ENCODE peak calls at places on chromosomes 13 and 19, in seven cellular contexts. One of them, this sample, is unnamed.

GRCh38 chr19:17860993-17861360 is 1.3 kb downstream of the RPL18A start:
- DNase-seq in mucosa of descending colon: no peak
- DNase-seq in stimulated activated CD4-positive, alpha-beta T cell treated with anti-CD3 and anti-CD28 coated beads, Interleukin-15, amount 100 ng/mL, for 24 hours: no peak
- DNase-seq in fibroblast of the aortic adventitia: no peak
- DNase-seq in activated CD4-positive, alpha-beta T cell treated with anti-CD3 and anti-CD28 coated beads, Interleukin-2, amount 50 U/mL, for 48 hours: no peak
- DNase-seq in dorsolateral prefrontal cortex: no peak
- DNase-seq in C1 segment of cervical spinal cord: no peak
- DNase-seq in this sample: no peak

GRCh38 chr13:40813662-40814454 is 24.4 kb downstream of the SLC25A15 start:
- DNase-seq in activated CD4-positive, alpha-beta T cell treated with anti-CD3 and anti-CD28 coated beads, Interleukin-2, amount 50 U/mL, for 48 hours: no peak
- DNase-seq in stimulated activated CD4-positive, alpha-beta T cell treated with anti-CD3 and anti-CD28 coated beads, Interleukin-15, amount 100 ng/mL, for 24 hours: no peak
- DNase-seq in fibroblast of the aortic adventitia: peak; percentile 31
- DNase-seq in dorsolateral prefrontal cortex: no peak
- DNase-seq in mucosa of descending colon: no peak
- DNase-seq in C1 segment of cervical spinal cord: no peak
- DNase-seq in this sample: no peak

GRCh38 chr13:49240017-49240416 is 7.7 kb upstream of the CDADC1 start:
- DNase-seq in dorsolateral prefrontal cortex: no peak
- DNase-seq in fibroblast of the aortic adventitia: peak; percentile 45
- DNase-seq in mucosa of descending colon: no peak
- DNase-seq in stimulated activated CD4-positive, alpha-beta T cell treated with anti-CD3 and anti-CD28 coated beads, Interleukin-15, amount 100 ng/mL, for 24 hours: peak; percentile 51
- DNase-seq in C1 segment of cervical spinal cord: no peak
- DNase-seq in activated CD4-positive, alpha-beta T cell treated with anti-CD3 and anti-CD28 coated beads, Interleukin-2, amount 50 U/mL, for 48 hours: peak; percentile 59
- DNase-seq in this sample: no peak

GRCh38 chr13:33251131-33251629 is 34.4 kb downstream of the STARD13 start:
- DNase-seq in stimulated activated CD4-positive, alpha-beta T cell treated with anti-CD3 and anti-CD28 coated beads, Interleukin-15, amount 100 ng/mL, for 24 hours: no peak
- DNase-seq in mucosa of descending colon: no peak
- DNase-seq in activated CD4-positive, alpha-beta T cell treated with anti-CD3 and anti-CD28 coated beads, Interleukin-2, amount 50 U/mL, for 48 hours: no peak
- DNase-seq in C1 segment of cervical spinal cord: no peak
- DNase-seq in fibroblast of the aortic adventitia: peak; percentile 95
- DNase-seq in dorsolateral prefrontal cortex: no peak
- DNase-seq in this sample: no peak

GRCh38 chr13:36981156-36981743 is 17.9 kb downstream of the ALG5 start:
- DNase-seq in C1 segment of cervical spinal cord: no peak
- DNase-seq in activated CD4-positive, alpha-beta T cell treated with anti-CD3 and anti-CD28 coated beads, Interleukin-2, amount 50 U/mL, for 48 hours: no peak
- DNase-seq in mucosa of descending colon: no peak
- DNase-seq in dorsolateral prefrontal cortex: no peak
- DNase-seq in fibroblast of the aortic adventitia: peak; percentile 81
- DNase-seq in stimulated activated CD4-positive, alpha-beta T cell treated with anti-CD3 and anti-CD28 coated beads, Interleukin-15, amount 100 ng/mL, for 24 hours: no peak
- DNase-seq in this sample: no peak

GRCh38 chr13:112181336-112182051 is 114.5 kb downstream of the SOX1 start:
- DNase-seq in C1 segment of cervical spinal cord: no peak
- DNase-seq in activated CD4-positive, alpha-beta T cell treated with anti-CD3 and anti-CD28 coated beads, Interleukin-2, amount 50 U/mL, for 48 hours: no peak
- DNase-seq in stimulated activated CD4-positive, alpha-beta T cell treated with anti-CD3 and anti-CD28 coated beads, Interleukin-15, amount 100 ng/mL, for 24 hours: no peak
- DNase-seq in fibroblast of the aortic adventitia: no peak
- DNase-seq in dorsolateral prefrontal cortex: no peak
- DNase-seq in mucosa of descending colon: no peak
- DNase-seq in this sample: no peak

GRCh38 chr19:5090780-5091575 is 122.1 kb downstream of the KDM4B start:
- DNase-seq in dorsolateral prefrontal cortex: peak; percentile 68
- DNase-seq in C1 segment of cervical spinal cord: no peak
- DNase-seq in activated CD4-positive, alpha-beta T cell treated with anti-CD3 and anti-CD28 coated beads, Interleukin-2, amount 50 U/mL, for 48 hours: no peak
- DNase-seq in fibroblast of the aortic adventitia: peak; percentile 62
- DNase-seq in stimulated activated CD4-positive, alpha-beta T cell treated with anti-CD3 and anti-CD28 coated beads, Interleukin-15, amount 100 ng/mL, for 24 hours: no peak
- DNase-seq in mucosa of descending colon: no peak
- DNase-seq in this sample: peak; percentile 45

GRCh38 chr19:31066385-31066784 is 282.9 kb downstream of the TSHZ3 start:
- DNase-seq in mucosa of descending colon: no peak
- DNase-seq in stimulated activated CD4-positive, alpha-beta T cell treated with anti-CD3 and anti-CD28 coated beads, Interleukin-15, amount 100 ng/mL, for 24 hours: no peak
- DNase-seq in C1 segment of cervical spinal cord: no peak
- DNase-seq in activated CD4-positive, alpha-beta T cell treated with anti-CD3 and anti-CD28 coated beads, Interleukin-2, amount 50 U/mL, for 48 hours: no peak
- DNase-seq in fibroblast of the aortic adventitia: no peak
- DNase-seq in dorsolateral prefrontal cortex: no peak
- DNase-seq in this sample: no peak

GRCh38 chr19:49739098-49739497 is 24.0 kb downstream of the TSKS start:
- DNase-seq in dorsolateral prefrontal cortex: no peak
- DNase-seq in activated CD4-positive, alpha-beta T cell treated with anti-CD3 and anti-CD28 coated beads, Interleukin-2, amount 50 U/mL, for 48 hours: no peak
- DNase-seq in fibroblast of the aortic adventitia: no peak
- DNase-seq in mucosa of descending colon: no peak
- DNase-seq in C1 segment of cervical spinal cord: no peak
- DNase-seq in stimulated activated CD4-positive, alpha-beta T cell treated with anti-CD3 and anti-CD28 coated beads, Interleukin-15, amount 100 ng/mL, for 24 hours: no peak
- DNase-seq in this sample: no peak

GRCh38 chr19:6216996-6217751 is 62.6 kb downstream of the MLLT1 start:
- DNase-seq in mucosa of descending colon: no peak
- DNase-seq in fibroblast of the aortic adventitia: peak; percentile 24
- DNase-seq in dorsolateral prefrontal cortex: peak; percentile 43
- DNase-seq in C1 segment of cervical spinal cord: no peak
- DNase-seq in activated CD4-positive, alpha-beta T cell treated with anti-CD3 and anti-CD28 coated beads, Interleukin-2, amount 50 U/mL, for 48 hours: no peak
- DNase-seq in stimulated activated CD4-positive, alpha-beta T cell treated with anti-CD3 and anti-CD28 coated beads, Interleukin-15, amount 100 ng/mL, for 24 hours: no peak
- DNase-seq in this sample: peak; percentile 54

GRCh38 chr13:108176685-108177274 is 38.6 kb downstream of the LIG4 start:
- DNase-seq in dorsolateral prefrontal cortex: no peak
- DNase-seq in C1 segment of cervical spinal cord: no peak
- DNase-seq in stimulated activated CD4-positive, alpha-beta T cell treated with anti-CD3 and anti-CD28 coated beads, Interleukin-15, amount 100 ng/mL, for 24 hours: peak; percentile 73
- DNase-seq in mucosa of descending colon: no peak
- DNase-seq in activated CD4-positive, alpha-beta T cell treated with anti-CD3 and anti-CD28 coated beads, Interleukin-2, amount 50 U/mL, for 48 hours: peak; percentile 74
- DNase-seq in fibroblast of the aortic adventitia: peak; percentile 13
- DNase-seq in this sample: peak; percentile 27

GRCh38 chr13:83634601-83635000 is 247.7 kb downstream of the SLITRK1 start:
- DNase-seq in stimulated activated CD4-positive, alpha-beta T cell treated with anti-CD3 and anti-CD28 coated beads, Interleukin-15, amount 100 ng/mL, for 24 hours: no peak
- DNase-seq in C1 segment of cervical spinal cord: no peak
- DNase-seq in fibroblast of the aortic adventitia: no peak
- DNase-seq in activated CD4-positive, alpha-beta T cell treated with anti-CD3 and anti-CD28 coated beads, Interleukin-2, amount 50 U/mL, for 48 hours: no peak
- DNase-seq in mucosa of descending colon: no peak
- DNase-seq in dorsolateral prefrontal cortex: no peak
- DNase-seq in this sample: no peak

GRCh38 chr19:50519006-50519575 is 5.4 kb upstream of the ASPDH start:
- DNase-seq in stimulated activated CD4-positive, alpha-beta T cell treated with anti-CD3 and anti-CD28 coated beads, Interleukin-15, amount 100 ng/mL, for 24 hours: no peak
- DNase-seq in C1 segment of cervical spinal cord: no peak
- DNase-seq in mucosa of descending colon: peak; percentile 41
- DNase-seq in fibroblast of the aortic adventitia: no peak
- DNase-seq in dorsolateral prefrontal cortex: no peak
- DNase-seq in activated CD4-positive, alpha-beta T cell treated with anti-CD3 and anti-CD28 coated beads, Interleukin-2, amount 50 U/mL, for 48 hours: no peak
- DNase-seq in this sample: no peak

GRCh38 chr19:10769533-10770491 is 51.9 kb downstream of the DNM2 start:
- DNase-seq in C1 segment of cervical spinal cord: peak; percentile 75
- DNase-seq in stimulated activated CD4-positive, alpha-beta T cell treated with anti-CD3 and anti-CD28 coated beads, Interleukin-15, amount 100 ng/mL, for 24 hours: no peak
- DNase-seq in activated CD4-positive, alpha-beta T cell treated with anti-CD3 and anti-CD28 coated beads, Interleukin-2, amount 50 U/mL, for 48 hours: no peak
- DNase-seq in fibroblast of the aortic adventitia: peak; percentile 47
- DNase-seq in mucosa of descending colon: no peak
- DNase-seq in dorsolateral prefrontal cortex: peak; percentile 67
- DNase-seq in this sample: no peak

GRCh38 chr19:23561341-23561740 is 125.7 kb downstream of the ZNF675 start:
- DNase-seq in stimulated activated CD4-positive, alpha-beta T cell treated with anti-CD3 and anti-CD28 coated beads, Interleukin-15, amount 100 ng/mL, for 24 hours: no peak
- DNase-seq in fibroblast of the aortic adventitia: no peak
- DNase-seq in activated CD4-positive, alpha-beta T cell treated with anti-CD3 and anti-CD28 coated beads, Interleukin-2, amount 50 U/mL, for 48 hours: no peak
- DNase-seq in C1 segment of cervical spinal cord: no peak
- DNase-seq in dorsolateral prefrontal cortex: no peak
- DNase-seq in mucosa of descending colon: no peak
- DNase-seq in this sample: no peak

GRCh38 chr13:100543872-100544602 is 44.6 kb downstream of the GGACT start:
- DNase-seq in dorsolateral prefrontal cortex: no peak
- DNase-seq in stimulated activated CD4-positive, alpha-beta T cell treated with anti-CD3 and anti-CD28 coated beads, Interleukin-15, amount 100 ng/mL, for 24 hours: no peak
- DNase-seq in mucosa of descending colon: no peak
- DNase-seq in activated CD4-positive, alpha-beta T cell treated with anti-CD3 and anti-CD28 coated beads, Interleukin-2, amount 50 U/mL, for 48 hours: no peak
- DNase-seq in fibroblast of the aortic adventitia: no peak
- DNase-seq in C1 segment of cervical spinal cord: no peak
- DNase-seq in this sample: no peak

GRCh38 chr13:110600261-110600819 is 15.0 kb upstream of the NAXD start:
- DNase-seq in fibroblast of the aortic adventitia: no peak
- DNase-seq in dorsolateral prefrontal cortex: no peak
- DNase-seq in activated CD4-positive, alpha-beta T cell treated with anti-CD3 and anti-CD28 coated beads, Interleukin-2, amount 50 U/mL, for 48 hours: no peak
- DNase-seq in mucosa of descending colon: no peak
- DNase-seq in C1 segment of cervical spinal cord: no peak
- DNase-seq in stimulated activated CD4-positive, alpha-beta T cell treated with anti-CD3 and anti-CD28 coated beads, Interleukin-15, amount 100 ng/mL, for 24 hours: no peak
- DNase-seq in this sample: no peak

GRCh38 chr19:49056101-49056901 is 1.2 kb downstream of the CGB7 start:
- DNase-seq in activated CD4-positive, alpha-beta T cell treated with anti-CD3 and anti-CD28 coated beads, Interleukin-2, amount 50 U/mL, for 48 hours: peak; percentile 64
- DNase-seq in C1 segment of cervical spinal cord: no peak
- DNase-seq in fibroblast of the aortic adventitia: peak; percentile 33
- DNase-seq in stimulated activated CD4-positive, alpha-beta T cell treated with anti-CD3 and anti-CD28 coated beads, Interleukin-15, amount 100 ng/mL, for 24 hours: peak; percentile 66
- DNase-seq in dorsolateral prefrontal cortex: no peak
- DNase-seq in mucosa of descending colon: peak; percentile 62
- DNase-seq in this sample: peak; percentile 38

GRCh38 chr13:48493851-48494250 is 39.0 kb downstream of the RCBTB2 start:
- DNase-seq in mucosa of descending colon: no peak
- DNase-seq in stimulated activated CD4-positive, alpha-beta T cell treated with anti-CD3 and anti-CD28 coated beads, Interleukin-15, amount 100 ng/mL, for 24 hours: no peak
- DNase-seq in activated CD4-positive, alpha-beta T cell treated with anti-CD3 and anti-CD28 coated beads, Interleukin-2, amount 50 U/mL, for 48 hours: no peak
- DNase-seq in dorsolateral prefrontal cortex: no peak
- DNase-seq in C1 segment of cervical spinal cord: no peak
- DNase-seq in fibroblast of the aortic adventitia: peak; percentile 24
- DNase-seq in this sample: no peak

GRCh38 chr19:35029737-35030256 is 473 bp upstream of the SCN1B start:
- DNase-seq in activated CD4-positive, alpha-beta T cell treated with anti-CD3 and anti-CD28 coated beads, Interleukin-2, amount 50 U/mL, for 48 hours: peak; percentile 34
- DNase-seq in stimulated activated CD4-positive, alpha-beta T cell treated with anti-CD3 and anti-CD28 coated beads, Interleukin-15, amount 100 ng/mL, for 24 hours: peak; percentile 34
- DNase-seq in C1 segment of cervical spinal cord: no peak
- DNase-seq in dorsolateral prefrontal cortex: no peak
- DNase-seq in mucosa of descending colon: no peak
- DNase-seq in fibroblast of the aortic adventitia: no peak
- DNase-seq in this sample: no peak

GRCh38 chr19:2765376-2765775 is 17.7 kb downstream of the SGTA start:
- DNase-seq in activated CD4-positive, alpha-beta T cell treated with anti-CD3 and anti-CD28 coated beads, Interleukin-2, amount 50 U/mL, for 48 hours: no peak
- DNase-seq in C1 segment of cervical spinal cord: no peak
- DNase-seq in mucosa of descending colon: no peak
- DNase-seq in fibroblast of the aortic adventitia: no peak
- DNase-seq in stimulated activated CD4-positive, alpha-beta T cell treated with anti-CD3 and anti-CD28 coated beads, Interleukin-15, amount 100 ng/mL, for 24 hours: no peak
- DNase-seq in dorsolateral prefrontal cortex: no peak
- DNase-seq in this sample: no peak

GRCh38 chr19:6228523-6229215 is 51.1 kb downstream of the MLLT1 start:
- DNase-seq in stimulated activated CD4-positive, alpha-beta T cell treated with anti-CD3 and anti-CD28 coated beads, Interleukin-15, amount 100 ng/mL, for 24 hours: no peak
- DNase-seq in activated CD4-positive, alpha-beta T cell treated with anti-CD3 and anti-CD28 coated beads, Interleukin-2, amount 50 U/mL, for 48 hours: no peak
- DNase-seq in dorsolateral prefrontal cortex: peak; percentile 21
- DNase-seq in fibroblast of the aortic adventitia: no peak
- DNase-seq in C1 segment of cervical spinal cord: no peak
- DNase-seq in mucosa of descending colon: no peak
- DNase-seq in this sample: no peak

GRCh38 chr13:104057851-104058250 is 991.6 kb upstream of the SLC10A2 start:
- DNase-seq in mucosa of descending colon: no peak
- DNase-seq in fibroblast of the aortic adventitia: no peak
- DNase-seq in stimulated activated CD4-positive, alpha-beta T cell treated with anti-CD3 and anti-CD28 coated beads, Interleukin-15, amount 100 ng/mL, for 24 hours: no peak
- DNase-seq in activated CD4-positive, alpha-beta T cell treated with anti-CD3 and anti-CD28 coated beads, Interleukin-2, amount 50 U/mL, for 48 hours: no peak
- DNase-seq in C1 segment of cervical spinal cord: no peak
- DNase-seq in dorsolateral prefrontal cortex: no peak
- DNase-seq in this sample: no peak

GRCh38 chr13:26599885-26600284 is 42.4 kb downstream of the WASF3 start:
- DNase-seq in dorsolateral prefrontal cortex: no peak
- DNase-seq in stimulated activated CD4-positive, alpha-beta T cell treated with anti-CD3 and anti-CD28 coated beads, Interleukin-15, amount 100 ng/mL, for 24 hours: no peak
- DNase-seq in C1 segment of cervical spinal cord: no peak
- DNase-seq in activated CD4-positive, alpha-beta T cell treated with anti-CD3 and anti-CD28 coated beads, Interleukin-2, amount 50 U/mL, for 48 hours: no peak
- DNase-seq in mucosa of descending colon: no peak
- DNase-seq in fibroblast of the aortic adventitia: no peak
- DNase-seq in this sample: no peak

GRCh38 chr19:55644842-55645511 is 1.5 kb downstream of the ZNF581 start:
- DNase-seq in activated CD4-positive, alpha-beta T cell treated with anti-CD3 and anti-CD28 coated beads, Interleukin-2, amount 50 U/mL, for 48 hours: no peak
- DNase-seq in dorsolateral prefrontal cortex: no peak
- DNase-seq in stimulated activated CD4-positive, alpha-beta T cell treated with anti-CD3 and anti-CD28 coated beads, Interleukin-15, amount 100 ng/mL, for 24 hours: no peak
- DNase-seq in fibroblast of the aortic adventitia: no peak
- DNase-seq in C1 segment of cervical spinal cord: no peak
- DNase-seq in mucosa of descending colon: peak; percentile 55
- DNase-seq in this sample: no peak

GRCh38 chr13:107900775-107901174 is 314.6 kb downstream of the LIG4 start:
- DNase-seq in mucosa of descending colon: no peak
- DNase-seq in fibroblast of the aortic adventitia: peak; percentile 4
- DNase-seq in stimulated activated CD4-positive, alpha-beta T cell treated with anti-CD3 and anti-CD28 coated beads, Interleukin-15, amount 100 ng/mL, for 24 hours: no peak
- DNase-seq in dorsolateral prefrontal cortex: no peak
- DNase-seq in activated CD4-positive, alpha-beta T cell treated with anti-CD3 and anti-CD28 coated beads, Interleukin-2, amount 50 U/mL, for 48 hours: no peak
- DNase-seq in C1 segment of cervical spinal cord: no peak
- DNase-seq in this sample: no peak

GRCh38 chr19:35213678-35214632 is 14.6 kb downstream of the FAM187B start:
- DNase-seq in activated CD4-positive, alpha-beta T cell treated with anti-CD3 and anti-CD28 coated beads, Interleukin-2, amount 50 U/mL, for 48 hours: peak; percentile 78
- DNase-seq in mucosa of descending colon: peak; percentile 74
- DNase-seq in stimulated activated CD4-positive, alpha-beta T cell treated with anti-CD3 and anti-CD28 coated beads, Interleukin-15, amount 100 ng/mL, for 24 hours: peak; percentile 82
- DNase-seq in fibroblast of the aortic adventitia: peak; percentile 77
- DNase-seq in C1 segment of cervical spinal cord: no peak
- DNase-seq in dorsolateral prefrontal cortex: no peak
- DNase-seq in this sample: peak; percentile 53

GRCh38 chr19:28039677-28040381 is 1173.1 kb downstream of the UQCRFS1 start:
- DNase-seq in activated CD4-positive, alpha-beta T cell treated with anti-CD3 and anti-CD28 coated beads, Interleukin-2, amount 50 U/mL, for 48 hours: no peak
- DNase-seq in fibroblast of the aortic adventitia: no peak
- DNase-seq in C1 segment of cervical spinal cord: no peak
- DNase-seq in stimulated activated CD4-positive, alpha-beta T cell treated with anti-CD3 and anti-CD28 coated beads, Interleukin-15, amount 100 ng/mL, for 24 hours: no peak
- DNase-seq in dorsolateral prefrontal cortex: no peak
- DNase-seq in mucosa of descending colon: no peak
- DNase-seq in this sample: no peak

GRCh38 chr19:5130371-5131030 is 161.6 kb downstream of the KDM4B start:
- DNase-seq in dorsolateral prefrontal cortex: no peak
- DNase-seq in activated CD4-positive, alpha-beta T cell treated with anti-CD3 and anti-CD28 coated beads, Interleukin-2, amount 50 U/mL, for 48 hours: peak; percentile 28
- DNase-seq in C1 segment of cervical spinal cord: no peak
- DNase-seq in stimulated activated CD4-positive, alpha-beta T cell treated with anti-CD3 and anti-CD28 coated beads, Interleukin-15, amount 100 ng/mL, for 24 hours: peak; percentile 36
- DNase-seq in fibroblast of the aortic adventitia: no peak
- DNase-seq in mucosa of descending colon: peak; percentile 72
- DNase-seq in this sample: no peak

GRCh38 chr19:33482486-33482885 is 39.1 kb downstream of the PEPD start:
- DNase-seq in C1 segment of cervical spinal cord: no peak
- DNase-seq in stimulated activated CD4-positive, alpha-beta T cell treated with anti-CD3 and anti-CD28 coated beads, Interleukin-15, amount 100 ng/mL, for 24 hours: no peak
- DNase-seq in activated CD4-positive, alpha-beta T cell treated with anti-CD3 and anti-CD28 coated beads, Interleukin-2, amount 50 U/mL, for 48 hours: no peak
- DNase-seq in fibroblast of the aortic adventitia: peak; percentile 13
- DNase-seq in mucosa of descending colon: no peak
- DNase-seq in dorsolateral prefrontal cortex: no peak
- DNase-seq in this sample: no peak

GRCh38 chr19:43754312-43754561 is 525 bp downstream of the SMG9 start:
- DNase-seq in mucosa of descending colon: no peak
- DNase-seq in stimulated activated CD4-positive, alpha-beta T cell treated with anti-CD3 and anti-CD28 coated beads, Interleukin-15, amount 100 ng/mL, for 24 hours: no peak
- DNase-seq in fibroblast of the aortic adventitia: no peak
- DNase-seq in C1 segment of cervical spinal cord: no peak
- DNase-seq in dorsolateral prefrontal cortex: no peak
- DNase-seq in activated CD4-positive, alpha-beta T cell treated with anti-CD3 and anti-CD28 coated beads, Interleukin-2, amount 50 U/mL, for 48 hours: no peak
- DNase-seq in this sample: no peak

GRCh38 chr19:42216653-42217521 is 590 bp downstream of the DEDD2 start:
- DNase-seq in C1 segment of cervical spinal cord: peak; percentile 44
- DNase-seq in mucosa of descending colon: peak; percentile 72
- DNase-seq in fibroblast of the aortic adventitia: peak; percentile 22
- DNase-seq in stimulated activated CD4-positive, alpha-beta T cell treated with anti-CD3 and anti-CD28 coated beads, Interleukin-15, amount 100 ng/mL, for 24 hours: peak; percentile 51
- DNase-seq in dorsolateral prefrontal cortex: no peak
- DNase-seq in activated CD4-positive, alpha-beta T cell treated with anti-CD3 and anti-CD28 coated beads, Interleukin-2, amount 50 U/mL, for 48 hours: peak; percentile 42
- DNase-seq in this sample: peak; percentile 24

GRCh38 chr13:48561461-48562224 is 28.8 kb upstream of the RCBTB2 start:
- DNase-seq in fibroblast of the aortic adventitia: no peak
- DNase-seq in dorsolateral prefrontal cortex: no peak
- DNase-seq in C1 segment of cervical spinal cord: no peak
- DNase-seq in stimulated activated CD4-positive, alpha-beta T cell treated with anti-CD3 and anti-CD28 coated beads, Interleukin-15, amount 100 ng/mL, for 24 hours: no peak
- DNase-seq in mucosa of descending colon: no peak
- DNase-seq in activated CD4-positive, alpha-beta T cell treated with anti-CD3 and anti-CD28 coated beads, Interleukin-2, amount 50 U/mL, for 48 hours: no peak
- DNase-seq in this sample: no peak

GRCh38 chr19:42466521-42467436 is 24.0 kb upstream of the CXCL17 start:
- DNase-seq in mucosa of descending colon: no peak
- DNase-seq in stimulated activated CD4-positive, alpha-beta T cell treated with anti-CD3 and anti-CD28 coated beads, Interleukin-15, amount 100 ng/mL, for 24 hours: no peak
- DNase-seq in activated CD4-positive, alpha-beta T cell treated with anti-CD3 and anti-CD28 coated beads, Interleukin-2, amount 50 U/mL, for 48 hours: no peak
- DNase-seq in C1 segment of cervical spinal cord: no peak
- DNase-seq in dorsolateral prefrontal cortex: no peak
- DNase-seq in fibroblast of the aortic adventitia: peak; percentile 39
- DNase-seq in this sample: no peak

GRCh38 chr13:87570669-87571068 is 100.5 kb upstream of the SLITRK5 start:
- DNase-seq in C1 segment of cervical spinal cord: no peak
- DNase-seq in mucosa of descending colon: no peak
- DNase-seq in dorsolateral prefrontal cortex: no peak
- DNase-seq in activated CD4-positive, alpha-beta T cell treated with anti-CD3 and anti-CD28 coated beads, Interleukin-2, amount 50 U/mL, for 48 hours: no peak
- DNase-seq in stimulated activated CD4-positive, alpha-beta T cell treated with anti-CD3 and anti-CD28 coated beads, Interleukin-15, amount 100 ng/mL, for 24 hours: no peak
- DNase-seq in fibroblast of the aortic adventitia: no peak
- DNase-seq in this sample: no peak

GRCh38 chr19:7013678-7014077 is 7.6 kb downstream of the MBD3L2B start:
- DNase-seq in fibroblast of the aortic adventitia: no peak
- DNase-seq in mucosa of descending colon: no peak
- DNase-seq in C1 segment of cervical spinal cord: no peak
- DNase-seq in stimulated activated CD4-positive, alpha-beta T cell treated with anti-CD3 and anti-CD28 coated beads, Interleukin-15, amount 100 ng/mL, for 24 hours: peak; percentile 25
- DNase-seq in dorsolateral prefrontal cortex: no peak
- DNase-seq in activated CD4-positive, alpha-beta T cell treated with anti-CD3 and anti-CD28 coated beads, Interleukin-2, amount 50 U/mL, for 48 hours: no peak
- DNase-seq in this sample: no peak

GRCh38 chr19:33125929-33126388 is 6.0 kb upstream of the WDR88 start:
- DNase-seq in stimulated activated CD4-positive, alpha-beta T cell treated with anti-CD3 and anti-CD28 coated beads, Interleukin-15, amount 100 ng/mL, for 24 hours: peak; percentile 63
- DNase-seq in dorsolateral prefrontal cortex: no peak
- DNase-seq in fibroblast of the aortic adventitia: peak; percentile 76
- DNase-seq in activated CD4-positive, alpha-beta T cell treated with anti-CD3 and anti-CD28 coated beads, Interleukin-2, amount 50 U/mL, for 48 hours: peak; percentile 54
- DNase-seq in mucosa of descending colon: peak; percentile 38
- DNase-seq in C1 segment of cervical spinal cord: peak; percentile 10
- DNase-seq in this sample: peak; percentile 56

GRCh38 chr13:48727252-48728011 is 73.7 kb downstream of the CYSLTR2 start:
- DNase-seq in C1 segment of cervical spinal cord: no peak
- DNase-seq in mucosa of descending colon: no peak
- DNase-seq in activated CD4-positive, alpha-beta T cell treated with anti-CD3 and anti-CD28 coated beads, Interleukin-2, amount 50 U/mL, for 48 hours: no peak
- DNase-seq in stimulated activated CD4-positive, alpha-beta T cell treated with anti-CD3 and anti-CD28 coated beads, Interleukin-15, amount 100 ng/mL, for 24 hours: no peak
- DNase-seq in dorsolateral prefrontal cortex: no peak
- DNase-seq in fibroblast of the aortic adventitia: no peak
- DNase-seq in this sample: no peak